ENCODE peak calls at places on chromosome 22, in six cellular contexts. D is heart left ventricle, H is stomach, C is IMR-90, S is HepG2, L is body of pancreas. G is an unnamed sample.

GRCh38 chr22:46537221-46537945 is at the start of gene CELSR1:
- DNase-seq in D (no peak), H (peak), C (peak), S (no peak), L (no peak), G (peak)

GRCh38 chr22:23478175-23478574 is 101.9 kb downstream of the IGLL1 start:
- DNase-seq in D (no peak), H (no peak), C (no peak), S (no peak), L (no peak), G (no peak)

GRCh38 chr22:48318575-48319320 is 1508.9 kb downstream of the BRD1 start:
- DNase-seq in D (no peak), H (no peak), C (no peak), S (no peak), L (no peak), G (no peak)

GRCh38 chr22:24233816-24234215 is 11.1 kb downstream of the GGT5 start:
- DNase-seq in D (no peak), H (no peak), C (no peak), S (no peak), L (no peak), G (no peak)

GRCh38 chr22:48838846-48839730 is 988.6 kb downstream of the BRD1 start:
- DNase-seq in D (no peak), H (no peak), C (no peak), S (no peak), L (no peak), G (no peak)

GRCh38 chr22:29454186-29454745 is 15.9 kb downstream of the RFPL1 start:
- DNase-seq in D (no peak), H (no peak), C (no peak), S (no peak), L (no peak), G (no peak)

GRCh38 chr22:35393116-35394010 is 6.6 kb upstream of the MCM5 start:
- DNase-seq in D (no peak), H (no peak), C (no peak), S (no peak), L (no peak), G (peak)

GRCh38 chr22:39098026-39098425 is 982 bp downstream of the APOBEC3H start:
- DNase-seq in D (no peak), H (no peak), C (no peak), S (no peak), L (no peak), G (peak)

GRCh38 chr22:37731804-37732471 is 35.1 kb downstream of the TRIOBP start:
- DNase-seq in D (no peak), H (peak), C (no peak), S (peak), L (no peak), G (no peak)

GRCh38 chr22:41247703-41248102 is 7.0 kb upstream of the CHADL start:
- DNase-seq in D (peak), H (no peak), C (no peak), S (no peak), L (no peak), G (no peak)

GRCh38 chr22:37601540-37602442 is 6.8 kb upstream of the GGA1 start:
- DNase-seq in D (no peak), H (peak), C (peak), S (peak), L (peak), G (peak)

GRCh38 chr22:18121436-18122253 is 11.0 kb downstream of the TUBA8 start:
- DNase-seq in D (no peak), H (no peak), C (no peak), S (peak), L (no peak), G (no peak)

GRCh38 chr22:43990044-43990443 is 34.1 kb upstream of the PARVB start:
- DNase-seq in D (no peak), H (no peak), C (no peak), S (no peak), L (no peak), G (no peak)

GRCh38 chr22:30694638-30695350 is at the start of gene OSBP2:
- DNase-seq in D (peak), H (peak), C (no peak), S (no peak), L (peak), G (peak)
- TF ChIP-seq POLR2A in D (no peak), H (no peak), C (no peak), S (no peak), L (peak), G (peak)

GRCh38 chr22:30490399-30490798 is 15.1 kb downstream of the SEC14L4 start:
- DNase-seq in D (no peak), H (no peak), C (no peak), S (peak), L (no peak), G (no peak)
- TF ChIP-seq CTCF in D (no peak), H (no peak), C (peak), S (peak), L (peak), G (no peak)

GRCh38 chr22:50343541-50343935 is 411 bp downstream of the PPP6R2 start:
- DNase-seq in D (no peak), H (no peak), C (no peak), S (no peak), L (no peak), G (no peak)

GRCh38 chr22:50346415-50346945 is 3.4 kb downstream of the PPP6R2 start:
- DNase-seq in D (no peak), H (no peak), C (no peak), S (no peak), L (no peak), G (no peak)

GRCh38 chr22:50340157-50340879 is 2.8 kb upstream of the PPP6R2 start:
- DNase-seq in D (no peak), H (no peak), C (no peak), S (peak), L (no peak), G (no peak)

GRCh38 chr22:50341977-50342650 is 1.0 kb upstream of the PPP6R2 start:
- DNase-seq in D (peak), H (peak), C (peak), S (peak), L (peak), G (peak)

GRCh38 chr22:50342651-50343540 is at the start of gene PPP6R2:
- DNase-seq in D (peak), H (peak), C (peak), S (peak), L (peak), G (peak)
- TF ChIP-seq POLR2A in D (no peak), H (no peak), C (peak), S (peak), L (peak), G (no peak)

GRCh38 chr22:32518848-32519247 is 44.2 kb downstream of the FBXO7 start:
- DNase-seq in D (no peak), H (no peak), C (no peak), S (no peak), L (no peak), G (no peak)
- TF ChIP-seq CTCF in D (no peak), H (no peak), C (no peak), S (peak), L (no peak), G (no peak)

GRCh38 chr22:19962246-19962908 is 20.8 kb upstream of the TXNRD2 start:
- DNase-seq in D (peak), H (peak), C (peak), S (peak), L (peak), G (peak)
- TF ChIP-seq POLR2A in D (no peak), H (no peak), C (no peak), S (peak), L (no peak), G (peak)

DNA sequence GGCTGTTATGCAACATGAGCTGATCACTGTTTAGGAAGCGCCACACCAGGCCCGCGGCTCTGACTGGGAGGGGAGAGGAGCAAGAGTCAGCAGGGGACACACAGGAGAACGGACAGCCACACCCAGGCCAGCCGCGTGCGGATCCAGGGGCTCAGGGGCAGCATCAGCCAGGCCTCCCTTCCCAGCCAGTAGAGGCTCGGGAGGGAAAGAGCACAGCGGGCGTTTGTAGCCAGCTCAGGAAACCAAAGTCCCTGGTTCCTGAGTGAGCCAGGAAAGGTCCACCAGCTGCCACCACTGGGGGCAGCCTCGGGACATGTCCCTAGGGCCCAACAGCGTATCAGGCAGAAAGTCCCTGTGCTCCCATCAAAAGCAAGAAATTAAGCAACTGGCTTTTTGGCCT is 71.8 kb upstream of the PITPNB start:
- DNase-seq in D (peak), H (peak), C (peak), S (peak), L (no peak), G (peak)
- TF ChIP-seq CTCF in D (peak), H (peak), C (peak), S (peak), L (no peak), G (no peak)

GRCh38 chr22:31399211-31400022 is at the start of gene DRG1:
- DNase-seq in D (peak), H (peak), C (peak), S (peak), L (peak), G (peak)
- TF ChIP-seq POLR2A in D (peak), H (no peak), C (peak), S (peak), L (peak), G (peak)